ENCODE peak calls at places on chromosome 2, in five cellular contexts. One of them, this sample, is unnamed.

GRCh38 chr2:237614151-237614720 is 13.2 kb upstream of the LRRFIP1 start:
- DNase-seq in A549: no peak
- DNase-seq in AG09309: no peak
- DNase-seq in progenitor cell of endocrine pancreas: no peak
- DNase-seq in B cell: no peak
- DNase-seq in this sample: peak

GRCh38 chr2:95351080-95351915 is 51.2 kb upstream of the FAHD2A start:
- DNase-seq in A549: no peak
- DNase-seq in AG09309: no peak
- DNase-seq in progenitor cell of endocrine pancreas: no peak
- DNase-seq in B cell: no peak
- DNase-seq in this sample: no peak

GRCh38 chr2:26574066-26574899 is 66.9 kb downstream of the CIB4 start:
- DNase-seq in A549: no peak
- DNase-seq in progenitor cell of endocrine pancreas: no peak
- DNase-seq in B cell: peak
- DNase-seq in AG09309: no peak
- DNase-seq in this sample: no peak

GRCh38 chr2:66580343-66580954 is 145.5 kb downstream of the MEIS1 start:
- DNase-seq in A549: no peak
- DNase-seq in B cell: no peak
- DNase-seq in progenitor cell of endocrine pancreas: no peak
- DNase-seq in AG09309: no peak
- DNase-seq in this sample: no peak

GRCh38 chr2:105038383-105039061 is 653 bp downstream of the MRPS9 start:
- DNase-seq in B cell: no peak
- DNase-seq in progenitor cell of endocrine pancreas: no peak
- DNase-seq in AG09309: no peak
- DNase-seq in A549: peak
- DNase-seq in this sample: no peak

GRCh38 chr2:161983896-161984295 is 90.1 kb downstream of the DPP4 start:
- DNase-seq in A549: no peak
- DNase-seq in AG09309: no peak
- DNase-seq in progenitor cell of endocrine pancreas: no peak
- DNase-seq in B cell: no peak
- DNase-seq in this sample: no peak

GRCh38 chr2:36616947-36617346 is 19.0 kb upstream of the FEZ2 start:
- DNase-seq in A549: no peak
- DNase-seq in B cell: no peak
- DNase-seq in progenitor cell of endocrine pancreas: no peak
- DNase-seq in AG09309: no peak
- DNase-seq in this sample: no peak

GRCh38 chr2:128601298-128602037 is 282.8 kb upstream of the HS6ST1 start:
- DNase-seq in AG09309: no peak
- DNase-seq in B cell: no peak
- DNase-seq in progenitor cell of endocrine pancreas: no peak
- DNase-seq in A549: no peak
- DNase-seq in this sample: no peak

GRCh38 chr2:42917374-42918017 is 125.1 kb upstream of the HAAO start:
- DNase-seq in AG09309: no peak
- DNase-seq in A549: no peak
- DNase-seq in progenitor cell of endocrine pancreas: no peak
- DNase-seq in B cell: no peak
- DNase-seq in this sample: peak

GRCh38 chr2:149743842-149744468 is 156.4 kb upstream of the MMADHC start:
- DNase-seq in B cell: no peak
- DNase-seq in AG09309: peak
- DNase-seq in A549: no peak
- DNase-seq in progenitor cell of endocrine pancreas: no peak
- DNase-seq in this sample: no peak

GRCh38 chr2:59790186-59791142 is 763.0 kb downstream of the BCL11A start:
- DNase-seq in AG09309: no peak
- DNase-seq in A549: no peak
- DNase-seq in B cell: no peak
- DNase-seq in progenitor cell of endocrine pancreas: no peak
- DNase-seq in this sample: no peak

GRCh38 chr2:237996041-237996593 is 29.3 kb downstream of the UBE2F start:
- DNase-seq in AG09309: peak
- DNase-seq in progenitor cell of endocrine pancreas: no peak
- DNase-seq in A549: no peak
- DNase-seq in B cell: no peak
- DNase-seq in this sample: no peak

GRCh38 chr2:149331023-149331400 is 625 bp downstream of the LYPD6 start:
- DNase-seq in A549: no peak
- DNase-seq in B cell: no peak
- DNase-seq in progenitor cell of endocrine pancreas: no peak
- DNase-seq in AG09309: no peak
- DNase-seq in this sample: no peak

GRCh38 chr2:105143467-105144127 is 97.9 kb upstream of the GPR45 start:
- DNase-seq in progenitor cell of endocrine pancreas: peak
- DNase-seq in AG09309: no peak
- DNase-seq in B cell: peak
- DNase-seq in A549: no peak
- DNase-seq in this sample: peak

GRCh38 chr2:17380003-17380402 is 138.2 kb downstream of the RAD51AP2 start:
- DNase-seq in AG09309: no peak
- DNase-seq in A549: no peak
- DNase-seq in progenitor cell of endocrine pancreas: no peak
- DNase-seq in B cell: no peak
- DNase-seq in this sample: no peak
- TF ChIP-seq CTCF in AG09309: no peak
- TF ChIP-seq CTCF in A549: no peak
- TF ChIP-seq CTCF in progenitor cell of endocrine pancreas: no peak
- TF ChIP-seq CTCF in B cell: no peak
- TF ChIP-seq CTCF in this sample: no peak

DNA sequence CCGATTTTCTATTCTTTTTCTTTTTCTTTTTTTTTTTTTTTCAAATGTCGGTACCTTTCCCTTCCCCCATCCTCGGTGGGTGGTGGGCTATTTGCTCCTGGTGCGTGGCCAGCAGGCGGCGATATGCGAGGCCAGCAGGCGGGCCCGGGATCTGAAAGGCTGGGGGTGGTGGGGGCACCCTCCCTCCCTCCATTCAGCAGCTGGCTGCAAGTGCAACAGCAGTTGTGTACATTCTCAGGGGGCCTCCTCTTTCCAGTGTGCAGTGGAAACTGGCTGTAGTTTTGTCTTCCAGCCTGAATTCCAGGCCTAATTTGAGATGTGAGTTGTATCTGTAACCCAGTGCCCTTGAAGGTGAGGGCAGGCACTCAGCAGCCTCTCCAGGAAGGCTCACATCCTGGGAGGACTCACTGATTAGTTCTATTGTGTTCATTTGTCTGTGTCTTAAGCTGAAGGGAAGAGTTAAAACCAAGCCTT is 3.1 kb downstream of the MYCN start:
- DNase-seq in A549: peak
- DNase-seq in AG09309: no peak
- DNase-seq in B cell: no peak
- DNase-seq in progenitor cell of endocrine pancreas: peak
- DNase-seq in this sample: peak
- TF ChIP-seq CTCF in A549: peak
- TF ChIP-seq CTCF in AG09309: no peak
- TF ChIP-seq CTCF in B cell: no peak
- TF ChIP-seq CTCF in progenitor cell of endocrine pancreas: peak
- TF ChIP-seq CTCF in this sample: no peak

GRCh38 chr2:49178656-49179055 is 24.3 kb upstream of the FSHR start:
- DNase-seq in B cell: no peak
- DNase-seq in AG09309: no peak
- DNase-seq in A549: no peak
- DNase-seq in progenitor cell of endocrine pancreas: no peak
- DNase-seq in this sample: no peak
- TF ChIP-seq CTCF in B cell: no peak
- TF ChIP-seq CTCF in AG09309: no peak
- TF ChIP-seq CTCF in A549: no peak
- TF ChIP-seq CTCF in progenitor cell of endocrine pancreas: no peak
- TF ChIP-seq CTCF in this sample: no peak

DNA sequence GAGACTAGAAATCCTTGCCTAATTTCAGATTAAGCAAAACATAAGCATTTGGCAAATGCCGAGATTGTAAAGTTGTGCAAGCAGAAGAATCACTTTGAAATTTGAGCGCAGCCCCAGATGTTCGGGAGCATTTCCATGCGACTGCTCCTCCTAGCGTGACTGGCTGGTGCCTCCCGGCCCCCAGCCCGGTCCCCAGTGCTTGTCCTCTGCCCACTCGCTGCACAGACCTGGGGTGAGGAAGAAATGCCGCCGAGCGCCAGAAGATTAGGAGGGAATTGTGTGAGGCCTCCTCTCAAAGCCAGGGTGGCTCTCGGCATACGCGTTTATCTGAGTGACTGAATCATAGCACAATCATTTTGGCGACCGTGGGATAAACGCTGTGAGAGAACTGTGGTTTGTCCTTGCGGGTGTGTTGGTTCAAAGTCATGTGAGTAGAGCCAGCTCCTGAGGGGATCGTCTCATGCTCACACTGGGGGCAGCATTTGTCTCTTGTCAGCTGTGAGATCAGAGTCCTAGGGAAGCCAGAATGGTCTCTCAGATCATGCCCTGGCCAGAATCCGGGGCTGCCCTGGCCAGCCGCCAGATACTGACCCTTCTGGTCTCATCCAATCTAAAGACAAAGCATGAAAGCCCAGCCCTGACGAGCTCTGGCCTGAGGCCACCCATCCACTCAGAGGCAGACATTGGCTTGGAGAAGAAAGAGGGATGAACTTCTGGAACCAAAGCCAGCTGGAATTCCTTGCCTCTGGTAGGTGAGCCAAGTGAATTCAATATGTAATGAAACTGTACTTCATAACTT is 189.3 kb downstream of the SH3RF3 start:
- DNase-seq in B cell: no peak
- DNase-seq in progenitor cell of endocrine pancreas: no peak
- DNase-seq in AG09309: peak
- DNase-seq in A549: no peak
- DNase-seq in this sample: no peak
- TF ChIP-seq CTCF in B cell: no peak
- TF ChIP-seq CTCF in progenitor cell of endocrine pancreas: no peak
- TF ChIP-seq CTCF in AG09309: peak
- TF ChIP-seq CTCF in A549: no peak
- TF ChIP-seq CTCF in this sample: no peak

GRCh38 chr2:101199153-101199810 is 48.1 kb upstream of the TBC1D8 start:
- DNase-seq in B cell: no peak
- DNase-seq in progenitor cell of endocrine pancreas: no peak
- DNase-seq in A549: no peak
- DNase-seq in AG09309: no peak
- DNase-seq in this sample: no peak
- TF ChIP-seq CTCF in B cell: no peak
- TF ChIP-seq CTCF in progenitor cell of endocrine pancreas: no peak
- TF ChIP-seq CTCF in A549: no peak
- TF ChIP-seq CTCF in AG09309: no peak
- TF ChIP-seq CTCF in this sample: no peak

This sample was measured in activated CD8-positive, alpha-beta T cell treated with anti-CD3 and anti-CD28 coated beads for 36 hours.